ENCODE peak calls at places on chromosomes 7 and 10, in six cellular contexts. Z is MM.1S, V is GM12878, U is fibroblast of mammary gland, K is kidney epithelial cell, M is osteoblast. W is an unnamed sample.

GRCh38 chr10:86301431-86301830 is 65.2 kb downstream of the GRID1 start:
- DNase-seq in K (no peak), Z (no peak), V (no peak), U (no peak), M (no peak), W (no peak)

GRCh38 chr7:142053988-142054387 is 57.5 kb upstream of the MGAM2 start:
- DNase-seq in M (no peak), U (peak), K (no peak), V (no peak), Z (no peak), W (no peak)

GRCh38 chr7:157820796-157821195 is 484.0 kb downstream of the DNAJB6 start:
- DNase-seq in K (no peak), Z (no peak), M (no peak), U (no peak), V (no peak), W (no peak)

GRCh38 chr10:6396652-6397051 is 183.4 kb downstream of the PRKCQ start:
- DNase-seq in M (no peak), K (no peak), U (peak), Z (no peak), V (no peak), W (no peak)

GRCh38 chr10:82865366-82865765 is 990.4 kb downstream of the NRG3 start:
- DNase-seq in M (no peak), Z (no peak), V (no peak), K (no peak), U (no peak), W (no peak)

GRCh38 chr10:79116801-79117723 is 48.3 kb downstream of the ZMIZ1 start:
- DNase-seq in M (no peak), U (no peak), K (no peak), Z (peak), V (peak), W (no peak)

GRCh38 chr7:157423348-157423747 is 86.5 kb downstream of the DNAJB6 start:
- DNase-seq in U (no peak), M (no peak), V (no peak), K (no peak), Z (no peak), W (no peak)

GRCh38 chr7:85074016-85074415 is 112.8 kb downstream of the SEMA3D start:
- DNase-seq in K (peak), U (no peak), M (no peak), V (no peak), Z (no peak), W (no peak)

GRCh38 chr7:33807779-33808482 is 97.4 kb upstream of the BMPER start:
- DNase-seq in M (peak), K (peak), Z (no peak), U (peak), V (no peak), W (peak)

GRCh38 chr7:23184709-23185354 is 3.0 kb downstream of the NUP42 start:
- DNase-seq in V (peak), U (peak), M (peak), K (no peak), Z (peak), W (no peak)

GRCh38 chr7:133252506-133252857 is 396 bp upstream of the EXOC4 start:
- DNase-seq in Z (no peak), K (no peak), M (no peak), V (no peak), U (no peak), W (no peak)
- H3K4me3 ChIP-seq in Z (peak), K (no peak), M (peak), V (peak), U (no peak), W (no peak)

GRCh38 chr7:78095549-78095948 is 297.0 kb downstream of the PHTF2 start:
- DNase-seq in Z (no peak), U (peak), M (peak), V (no peak), K (no peak), W (no peak)
- TF ChIP-seq CTCF in Z (no peak), U (peak), M (peak), V (no peak), K (no peak), W (no peak)

GRCh38 chr10:29733323-29733722 is 98.6 kb upstream of the SVIL start:
- DNase-seq in V (no peak), M (no peak), Z (no peak), U (no peak), K (no peak), W (no peak)
- H3K4me3 ChIP-seq in V (no peak), M (no peak), Z (no peak), U (no peak), K (no peak), W (no peak)

DNA sequence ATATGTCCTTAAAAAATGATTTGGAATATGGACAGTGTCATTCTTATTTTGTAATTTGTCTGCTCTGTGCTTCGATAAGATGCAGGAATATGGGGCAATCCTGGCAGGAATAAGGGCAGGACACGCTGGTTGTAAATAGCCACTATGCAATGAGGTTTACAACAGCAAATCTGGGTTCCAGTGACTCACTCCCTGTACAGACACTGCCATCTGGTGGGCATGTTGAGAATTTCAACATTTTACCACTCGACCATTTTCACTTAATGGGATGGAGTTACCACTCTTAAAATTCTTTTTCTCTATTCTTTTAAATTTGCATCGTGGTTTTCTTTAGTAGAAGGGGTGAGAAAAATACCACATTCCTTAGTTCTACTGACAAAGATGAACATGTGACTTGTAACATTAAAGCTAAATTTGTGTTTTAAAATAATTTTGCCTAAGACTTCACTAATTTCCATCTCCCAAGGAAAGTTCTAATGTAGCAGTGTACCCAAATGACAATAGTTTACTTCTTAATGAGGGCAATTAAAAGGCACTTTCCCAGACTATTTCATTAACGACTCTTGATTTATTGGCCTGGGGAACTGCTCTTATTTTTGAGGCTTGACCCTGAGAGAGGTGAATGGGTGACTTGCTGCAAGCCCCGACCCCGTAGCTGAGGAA is 173.5 kb upstream of the IMMP2L start:
- DNase-seq in U (peak), M (peak), V (no peak), K (peak), Z (peak), W (no peak)
- TF ChIP-seq CTCF in U (peak), M (peak), V (peak), K (peak), Z (peak), W (peak)

DNA sequence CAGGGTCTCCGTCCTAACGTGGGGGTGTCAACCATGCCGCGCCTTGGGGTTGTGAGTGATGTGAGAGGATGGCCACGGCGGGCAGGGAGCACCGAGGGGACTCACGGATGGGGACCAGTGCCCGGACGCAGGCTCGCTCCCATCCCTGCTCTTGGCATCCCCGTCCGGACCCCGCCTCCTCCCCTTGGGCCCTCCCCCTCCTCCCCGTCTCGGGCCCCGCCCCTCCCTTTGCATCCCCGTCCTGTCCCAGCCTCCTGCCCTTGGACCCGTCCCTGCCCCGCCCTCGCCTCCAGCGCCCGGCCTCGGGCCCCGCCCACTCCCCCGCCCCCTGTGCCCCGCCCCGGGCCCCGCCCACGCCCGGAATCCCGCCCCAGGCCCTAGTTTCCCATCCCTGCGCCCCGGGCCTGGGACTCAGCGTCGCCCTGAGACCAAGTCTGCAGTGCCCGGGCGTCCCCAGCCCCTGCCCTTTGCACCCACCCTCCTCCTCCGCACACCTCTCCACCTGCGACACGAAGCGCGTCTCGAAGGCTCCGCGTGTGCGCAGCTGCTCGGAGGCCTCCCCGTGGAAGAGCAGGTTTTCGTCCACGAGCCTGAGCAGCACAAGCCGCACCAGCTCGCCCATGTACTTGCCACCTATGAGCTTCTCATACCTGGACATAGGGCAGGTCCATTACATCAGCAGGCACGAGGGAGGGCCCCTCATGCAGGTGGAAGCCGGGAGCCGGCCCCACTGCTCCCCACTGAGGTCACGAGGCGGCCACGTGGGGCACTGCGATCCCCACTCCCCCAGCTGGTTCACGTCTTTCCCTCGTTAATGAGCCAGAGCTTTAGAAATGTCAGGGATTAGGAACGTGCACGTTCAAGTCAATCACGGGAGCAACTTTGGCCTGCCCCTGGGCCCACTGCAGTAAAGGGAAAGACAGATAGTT is 5.1 kb upstream of the MYL7 start:
- DNase-seq in Z (peak), U (peak), K (no peak), V (no peak), M (peak), W (peak)
- H3K4me3 ChIP-seq in Z (peak), U (peak), K (peak), V (no peak), M (peak), W (no peak)

GRCh38 chr7:105743351-105743812 is 133.0 kb downstream of the ATXN7L1 start:
- DNase-seq in Z (no peak), K (no peak), M (peak), U (no peak), V (no peak), W (peak)

GRCh38 chr7:105742787-105743186 is 133.6 kb downstream of the ATXN7L1 start:
- DNase-seq in K (no peak), U (no peak), M (peak), V (no peak), Z (no peak), W (no peak)

GRCh38 chr7:105741993-105742392 is 134.4 kb downstream of the ATXN7L1 start:
- DNase-seq in V (no peak), U (no peak), K (no peak), M (no peak), Z (no peak), W (no peak)

GRCh38 chr7:105748701-105749100 is 127.7 kb downstream of the ATXN7L1 start:
- DNase-seq in M (no peak), V (no peak), Z (no peak), U (no peak), K (no peak), W (no peak)

DNA sequence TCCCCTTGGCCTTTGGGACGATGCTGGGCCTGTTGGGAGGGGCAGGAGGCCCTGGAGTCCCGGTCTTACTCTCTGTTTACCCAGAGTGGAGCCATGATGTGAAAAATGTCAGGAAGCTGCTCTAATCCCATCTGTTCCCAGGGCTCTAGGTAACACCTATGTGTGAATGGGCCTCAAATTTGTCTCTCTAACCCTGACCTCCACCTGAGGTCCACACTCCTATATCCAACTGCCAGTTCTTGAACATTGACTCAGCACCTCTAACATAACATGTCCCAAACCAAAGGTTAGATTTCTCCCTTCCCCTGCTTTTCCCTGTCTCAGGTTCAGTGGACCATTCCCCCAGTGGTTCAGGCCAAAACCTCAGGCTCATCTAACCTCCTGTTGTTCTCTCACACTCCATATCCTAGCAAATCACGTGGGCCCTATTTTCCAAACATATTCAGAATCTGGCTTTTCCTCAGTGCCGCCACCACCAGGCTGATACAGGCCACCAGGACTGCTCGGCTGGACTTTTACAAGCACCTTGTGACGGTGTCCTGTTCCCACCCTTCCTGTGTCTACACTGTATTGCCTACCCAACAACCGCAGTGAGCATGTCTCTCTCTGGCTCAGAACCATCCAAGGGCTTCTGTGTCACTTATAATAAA is 130.6 kb downstream of the ATXN7L1 start:
- DNase-seq in K (no peak), Z (no peak), M (peak), U (no peak), V (no peak), W (no peak)
- TF ChIP-seq CTCF in K (no peak), Z (no peak), M (no peak), U (no peak), V (no peak), W (no peak)

GRCh38 chr10:8052970-8053445 is 1.5 kb upstream of the GATA3 start:
- DNase-seq in V (no peak), K (no peak), U (no peak), Z (no peak), M (no peak), W (no peak)
- H3K4me3 ChIP-seq in V (no peak), K (peak), U (no peak), Z (no peak), M (no peak), W (no peak)

GRCh38 chr10:96292971-96293909 is 11.0 kb upstream of the DNTT start:
- DNase-seq in V (no peak), Z (peak), U (peak), K (no peak), M (peak), W (peak)
- TF ChIP-seq CTCF in V (peak), Z (peak), U (peak), K (peak), M (peak), W (peak)

DNA sequence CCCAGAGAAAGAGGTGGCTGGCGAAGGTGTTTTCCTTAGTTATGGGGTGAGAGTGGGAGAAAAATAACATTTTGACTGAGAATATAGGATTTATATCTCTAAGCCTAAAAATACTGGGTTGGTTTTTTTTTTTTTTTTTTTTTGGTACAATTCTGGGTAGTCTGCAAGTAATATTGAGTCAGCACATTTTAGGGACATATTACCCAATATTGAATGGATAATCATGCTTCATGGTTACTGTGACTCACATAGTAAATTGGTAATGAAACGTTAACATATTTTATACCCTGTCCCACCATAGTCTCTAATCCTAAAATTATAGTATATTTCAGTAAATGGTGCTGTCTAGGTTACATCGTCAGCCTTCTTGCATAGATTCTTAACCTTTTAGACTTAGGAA is 91.4 kb downstream of the TPST1 start:
- DNase-seq in Z (no peak), V (no peak), U (peak), K (no peak), M (peak), W (no peak)
- H3K4me3 ChIP-seq in Z (no peak), V (no peak), U (no peak), K (no peak), M (no peak), W (no peak)

GRCh38 chr10:99595770-99596465 is 24.3 kb downstream of the SLC25A28 start:
- DNase-seq in Z (no peak), U (no peak), K (no peak), M (no peak), V (no peak), W (no peak)
- TF ChIP-seq CTCF in Z (no peak), U (no peak), K (no peak), M (no peak), V (no peak), W (no peak)